ENCODE peak calls at places on chromosomes 7 and 10, in seven cellular contexts. P is brain microvascular endothelial cell; S is mesendoderm; F is BJ; A is Panc1; K is H7; Z is Jurkat, Clone E6-1. B is an unnamed sample.

GRCh38 chr7:33937871-33938270 is 32.5 kb downstream of the BMPER start:
- DNase-seq in P (no peak), S (peak; percentile 72), F (no peak), A (no peak), K (no peak), Z (no peak), B (no peak)

GRCh38 chr7:153130052-153130451 is 370.5 kb downstream of the ACTR3B start:
- DNase-seq in P (no peak), S (no peak), F (no peak), A (no peak), K (peak; percentile 10), Z (no peak), B (no peak)

GRCh38 chr7:84083846-84084245 is 110.7 kb downstream of the SEMA3A start:
- DNase-seq in P (no peak), S (no peak), F (no peak), A (no peak), K (no peak), Z (no peak), B (no peak)

GRCh38 chr7:141999219-141999618 is 3.5 kb downstream of the MGAM start:
- DNase-seq in P (no peak), S (no peak), F (no peak), A (no peak), K (no peak), Z (no peak), B (no peak)

GRCh38 chr10:24463683-24464426 is 254.9 kb downstream of the KIAA1217 start:
- DNase-seq in P (peak; percentile 57), S (peak; percentile 46), F (no peak), A (peak; percentile 87), K (no peak), Z (peak; percentile 45), B (no peak)

GRCh38 chr10:46020871-46021553 is 9.4 kb downstream of the NCOA4 start:
- DNase-seq in P (peak; percentile 31), S (no peak), F (peak; percentile 31), A (no peak), K (no peak), Z (no peak), B (no peak)

GRCh38 chr10:104327745-104328635 is 10.3 kb downstream of the ITPRIP start:
- DNase-seq in P (peak; percentile 85), S (peak; percentile 64), F (peak; percentile 49), A (no peak), K (peak; percentile 75), Z (peak; percentile 49), B (no peak)

GRCh38 chr7:11742496-11742895 is 89.5 kb downstream of the THSD7A start:
- DNase-seq in P (no peak), S (no peak), F (no peak), A (no peak), K (no peak), Z (no peak), B (no peak)

GRCh38 chr10:79377557-79378382 is 30.5 kb downstream of the PPIF start:
- DNase-seq in P (no peak), S (no peak), F (no peak), A (no peak), K (no peak), Z (no peak), B (no peak)

GRCh38 chr10:3781458-3782098 is 3.4 kb downstream of the KLF6 start:
- DNase-seq in P (peak; percentile 41), S (peak; percentile 49), F (no peak), A (no peak), K (peak; percentile 55), Z (no peak), B (peak; percentile 42)

GRCh38 chr7:19284596-19285300 is 139.5 kb upstream of the FERD3L start:
- DNase-seq in P (no peak), S (no peak), F (peak; percentile 9), A (no peak), K (no peak), Z (no peak), B (no peak)

GRCh38 chr10:18418579-18419210 is 232.7 kb downstream of the NSUN6 start:
- DNase-seq in P (peak; percentile 18), S (no peak), F (no peak), A (no peak), K (no peak), Z (no peak), B (no peak)

GRCh38 chr10:133361227-133361626 is 3.4 kb upstream of the FUOM start:
- DNase-seq in P (no peak), S (no peak), F (no peak), A (no peak), K (no peak), Z (no peak), B (no peak)

GRCh38 chr10:451021-451471 is 238.4 kb downstream of the DIP2C start:
- DNase-seq in P (no peak), S (no peak), F (no peak), A (no peak), K (no peak), Z (peak; percentile 97), B (no peak)

GRCh38 chr7:106346167-106346677 is 61.4 kb upstream of the NAMPT start:
- DNase-seq in P (no peak), S (no peak), F (no peak), A (no peak), K (no peak), Z (no peak), B (no peak)

GRCh38 chr7:55427800-55428199 is 62.7 kb downstream of the LANCL2 start:
- DNase-seq in P (no peak), S (peak; percentile 14), F (no peak), A (no peak), K (peak; percentile 50), Z (no peak), B (no peak)

GRCh38 chr7:44276571-44277101 is 48.8 kb downstream of the CAMK2B start:
- DNase-seq in P (no peak), S (no peak), F (no peak), A (no peak), K (no peak), Z (no peak), B (no peak)
- H3K4me3 ChIP-seq in P (no peak overlapping the region), S (no peak overlapping the region), F (no peak overlapping the region), A (no peak overlapping the region), K (no peak overlapping the region), Z (no peak overlapping the region), B (no peak overlapping the region)

GRCh38 chr7:95324396-95324795 is at the start of gene PON1:
- DNase-seq in P (no peak), S (no peak), F (no peak), A (no peak), K (peak; percentile 65), Z (no peak), B (no peak)
- H3K4me3 ChIP-seq in P (no peak within 1 kb of the TSS), S (no peak within 1 kb of the TSS), F (no peak within 1 kb of the TSS), A (no peak within 1 kb of the TSS), K (peak within 1 kb of the TSS; percentile 12), Z (no peak within 1 kb of the TSS), B (no peak within 1 kb of the TSS)

GRCh38 chr7:143363011-143363937 is 761 bp upstream of the FAM131B start:
- DNase-seq in P (no peak), S (no peak), F (no peak), A (no peak), K (no peak), Z (no peak), B (no peak)
- H3K4me3 ChIP-seq in P (peak overlapping the region; percentile 24), S (no peak overlapping the region), F (peak overlapping the region; percentile 32), A (peak overlapping the region; percentile 44), K (peak overlapping the region; percentile 69), Z (no peak overlapping the region), B (peak overlapping the region; percentile 29)

GRCh38 chr7:150371131-150371995 is 2.7 kb downstream of the REPIN1 start:
- DNase-seq in P (no peak), S (no peak), F (no peak), A (no peak), K (peak; percentile 46), Z (no peak), B (no peak)
- H3K4me3 ChIP-seq in P (no peak overlapping the region), S (no peak overlapping the region), F (no peak overlapping the region), A (no peak overlapping the region), K (no peak overlapping the region), Z (no peak overlapping the region), B (no peak overlapping the region)

DNA sequence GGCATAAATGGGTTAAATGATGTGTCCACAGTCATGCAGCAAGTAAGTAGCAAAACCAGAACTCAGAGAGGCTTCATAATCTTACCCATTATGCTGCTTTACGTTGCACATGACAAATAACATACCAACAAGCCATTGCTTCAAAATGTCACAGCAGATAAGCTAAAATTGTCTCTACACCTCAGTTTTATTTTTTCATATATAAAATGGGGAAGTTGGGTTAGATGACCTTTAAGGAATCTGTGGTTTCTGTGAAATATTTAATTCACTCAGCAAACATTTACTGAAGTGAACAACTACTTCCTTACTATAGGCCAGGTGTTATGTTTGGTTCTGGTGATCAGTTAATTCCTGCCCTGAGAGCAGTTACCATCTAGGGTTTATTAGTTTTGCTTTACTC is 2.3 kb upstream of the ASCC1 start:
- DNase-seq in P (no peak), S (no peak), F (no peak), A (no peak), K (no peak), Z (peak; percentile 32), B (no peak)
- H3K4me3 ChIP-seq in P (no peak overlapping the region), S (no peak overlapping the region), F (no peak overlapping the region), A (no peak overlapping the region), K (no peak overlapping the region), Z (peak overlapping the region; percentile 33), B (peak overlapping the region; percentile 10)